ENCODE peak calls at places on chromosomes 1 and 21, in six cellular contexts. One of them, this sample, is unnamed.

GRCh38 chr1:234958066-234958701 is 170.5 kb downstream of the TOMM20 start:
- DNase-seq in globus pallidus: no peak
- DNase-seq in SK-N-SH: no peak
- DNase-seq in HS-27A: no peak
- DNase-seq in fibroblast of the conjunctiva: no peak
- DNase-seq in GOT3: no peak
- DNase-seq in this sample: no peak

GRCh38 chr21:32256873-32257620 is 21.8 kb downstream of the MIS18A start:
- DNase-seq in GOT3: peak; percentile 38
- DNase-seq in HS-27A: no peak
- DNase-seq in globus pallidus: peak; percentile 56
- DNase-seq in fibroblast of the conjunctiva: peak; percentile 90
- DNase-seq in SK-N-SH: peak; percentile 85
- DNase-seq in this sample: no peak

GRCh38 chr1:34113362-34113761 is 51.7 kb downstream of the CSMD2 start:
- DNase-seq in fibroblast of the conjunctiva: no peak
- DNase-seq in globus pallidus: peak; percentile 39
- DNase-seq in HS-27A: no peak
- DNase-seq in GOT3: no peak
- DNase-seq in SK-N-SH: no peak
- DNase-seq in this sample: no peak

GRCh38 chr1:17792421-17792820 is 37.3 kb downstream of the ACTL8 start:
- DNase-seq in globus pallidus: no peak
- DNase-seq in HS-27A: no peak
- DNase-seq in GOT3: no peak
- DNase-seq in SK-N-SH: no peak
- DNase-seq in fibroblast of the conjunctiva: no peak
- DNase-seq in this sample: no peak

GRCh38 chr1:241351841-241352240 is 5.2 kb downstream of the RGS7 start:
- DNase-seq in HS-27A: no peak
- DNase-seq in globus pallidus: no peak
- DNase-seq in SK-N-SH: no peak
- DNase-seq in GOT3: no peak
- DNase-seq in fibroblast of the conjunctiva: no peak
- DNase-seq in this sample: no peak

GRCh38 chr1:108080448-108080847 is 115.5 kb upstream of the VAV3 start:
- DNase-seq in HS-27A: no peak
- DNase-seq in SK-N-SH: no peak
- DNase-seq in fibroblast of the conjunctiva: no peak
- DNase-seq in GOT3: no peak
- DNase-seq in globus pallidus: no peak
- DNase-seq in this sample: no peak

GRCh38 chr1:203584040-203584439 is 42.6 kb upstream of the ATP2B4 start:
- DNase-seq in SK-N-SH: no peak
- DNase-seq in HS-27A: no peak
- DNase-seq in GOT3: no peak
- DNase-seq in fibroblast of the conjunctiva: no peak
- DNase-seq in globus pallidus: no peak
- DNase-seq in this sample: no peak

GRCh38 chr1:203870256-203870655 is 8.9 kb downstream of the SNRPE start:
- DNase-seq in SK-N-SH: no peak
- DNase-seq in HS-27A: no peak
- DNase-seq in fibroblast of the conjunctiva: no peak
- DNase-seq in GOT3: no peak
- DNase-seq in globus pallidus: no peak
- DNase-seq in this sample: no peak

GRCh38 chr1:243421784-243422183 is 165.9 kb downstream of the SDCCAG8 start:
- DNase-seq in SK-N-SH: peak; percentile 57
- DNase-seq in fibroblast of the conjunctiva: peak; percentile 30
- DNase-seq in HS-27A: no peak
- DNase-seq in GOT3: no peak
- DNase-seq in globus pallidus: peak; percentile 41
- DNase-seq in this sample: no peak

GRCh38 chr1:24694380-24694843 is 50.8 kb upstream of the CLIC4 start:
- DNase-seq in globus pallidus: no peak
- DNase-seq in HS-27A: no peak
- DNase-seq in GOT3: no peak
- DNase-seq in fibroblast of the conjunctiva: no peak
- DNase-seq in SK-N-SH: peak; percentile 62
- DNase-seq in this sample: no peak

GRCh38 chr1:218262259-218262658 is 22.8 kb upstream of the RRP15 start:
- DNase-seq in SK-N-SH: no peak
- DNase-seq in fibroblast of the conjunctiva: no peak
- DNase-seq in globus pallidus: no peak
- DNase-seq in HS-27A: no peak
- DNase-seq in GOT3: no peak
- DNase-seq in this sample: no peak

GRCh38 chr1:3429320-3429719 is 25.1 kb upstream of the ARHGEF16 start:
- DNase-seq in SK-N-SH: no peak
- DNase-seq in GOT3: no peak
- DNase-seq in fibroblast of the conjunctiva: no peak
- DNase-seq in globus pallidus: no peak
- DNase-seq in HS-27A: no peak
- DNase-seq in this sample: no peak

This sample was measured in D721Med.